ENCODE peak calls at places on chromosomes 7 and 10, in nine cellular contexts. M is GM20000, B is progenitor cell of endocrine pancreas, N is GM10248, R is Calu3, T is HCT116, O is lung, Z is PC-9, V is GM13977. X is an unnamed sample.
A peak's percentile ranks its signal among the peaks of the same experiment; 100 is the strongest.

GRCh38 chr10:107427021-107427420 is 262.5 kb upstream of the SORCS1 start:
- DNase-seq in M (no peak), B (no peak), N (no peak), R (no peak), T (no peak), O (no peak), Z (no peak), V (no peak), X (no peak)

GRCh38 chr7:29424984-29425309 is 138.7 kb upstream of the PRR15 start:
- DNase-seq in M (no peak), B (no peak), N (no peak), R (no peak), T (no peak), O (no peak), Z (no peak), V (no peak), X (no peak)

GRCh38 chr10:122232781-122233180 is 38.3 kb upstream of the BTBD16 start:
- DNase-seq in M (no peak), B (no peak), N (no peak), R (no peak), T (no peak), O (no peak), Z (no peak), V (no peak), X (no peak)

GRCh38 chr10:93762979-93763391 is 5.2 kb downstream of the LGI1 start:
- DNase-seq in M (peak; percentile 20), B (peak; percentile 23), N (peak; percentile 27), R (no peak), T (no peak), O (no peak), Z (no peak), V (peak; percentile 24), X (no peak)

GRCh38 chr10:70380350-70381135 is 1.9 kb downstream of the LRRC20 start:
- DNase-seq in M (no peak), B (no peak), N (no peak), R (no peak), T (no peak), O (no peak), Z (no peak), V (no peak), X (no peak)

GRCh38 chr10:21401196-21401595 is 124.3 kb downstream of the SKIDA1 start:
- DNase-seq in M (no peak), B (no peak), N (no peak), R (no peak), T (no peak), O (no peak), Z (no peak), V (no peak), X (peak; percentile 56)

GRCh38 chr10:123571978-123572377 is 94.2 kb upstream of the GPR26 start:
- DNase-seq in M (no peak), B (no peak), N (no peak), R (no peak), T (no peak), O (no peak), Z (no peak), V (no peak), X (no peak)

GRCh38 chr10:75546004-75546403 is 114.6 kb downstream of the LRMDA start:
- DNase-seq in M (no peak), B (no peak), N (no peak), R (no peak), T (no peak), O (no peak), Z (no peak), V (no peak), X (no peak)

GRCh38 chr10:131830446-131831130 is 70.2 kb upstream of the PPP2R2D start:
- DNase-seq in M (no peak), B (no peak), N (no peak), R (no peak), T (no peak), O (no peak), Z (no peak), V (no peak), X (no peak)

GRCh38 chr10:105195831-105196230 is 554.7 kb downstream of the SORCS3 start:
- DNase-seq in M (no peak), B (no peak), N (no peak), R (no peak), T (no peak), O (no peak), Z (no peak), V (no peak), X (no peak)

GRCh38 chr7:35035511-35035921 is 1.8 kb downstream of the DPY19L1 start:
- DNase-seq in M (peak; percentile 63), B (no peak), N (peak; percentile 26), R (peak; percentile 68), T (peak; percentile 45), O (no peak), Z (peak; percentile 58), V (peak; percentile 69), X (no peak)

DNA sequence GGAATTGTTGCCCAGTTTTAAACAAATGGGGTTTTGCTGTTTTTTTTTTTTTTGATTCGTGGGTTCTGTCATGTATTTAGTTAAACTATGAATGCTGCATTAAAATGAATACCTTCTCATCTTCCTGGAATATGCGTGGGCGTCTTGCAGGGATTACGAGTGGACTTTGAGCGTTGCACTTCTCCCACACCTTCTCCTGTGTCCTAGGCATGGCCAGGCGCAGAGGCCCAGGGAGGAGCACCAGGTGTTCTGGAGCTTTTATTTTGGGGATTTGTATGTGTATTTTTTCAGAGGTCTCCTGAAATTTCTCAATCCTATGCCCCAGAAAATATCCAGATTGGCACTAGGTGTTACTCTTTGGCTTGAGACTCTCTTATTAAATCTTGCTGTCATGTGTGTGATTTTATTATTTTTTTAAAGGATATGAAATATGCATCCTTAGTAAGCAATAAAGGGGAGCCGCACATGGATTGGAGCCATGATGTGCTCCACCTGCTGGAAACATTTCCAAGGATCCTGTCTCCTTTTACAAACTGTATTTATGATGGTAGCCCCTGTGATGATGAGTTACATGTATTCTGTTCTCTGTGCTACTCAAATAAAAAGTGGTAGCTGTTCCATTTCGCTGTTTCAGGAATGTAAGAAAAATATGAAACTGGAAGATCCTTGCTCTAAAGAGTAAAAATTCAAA is 482.2 kb upstream of the KLF6 start:
- DNase-seq in M (no peak), B (no peak), N (no peak), R (peak; percentile 19), T (peak; percentile 21), O (no peak), Z (no peak), V (no peak), X (no peak)
- TF ChIP-seq CTCF in M (no peak), B (no peak), N (no peak), R (no peak), T (peak; percentile 27), O (no peak), Z (peak; percentile 29), V (no peak), X (peak; percentile 21)

GRCh38 chr10:64859911-64860310 is 1338.7 kb downstream of the REEP3 start:
- DNase-seq in M (no peak), B (no peak), N (no peak), R (no peak), T (no peak), O (no peak), Z (no peak), V (no peak), X (no peak)
- TF ChIP-seq CTCF in M (no peak), B (no peak), N (no peak), R (no peak), T (no peak), O (no peak), Z (no peak), V (no peak), X (no peak)

GRCh38 chr7:31651800-31652326 is 35.2 kb upstream of the PPP1R17 start:
- DNase-seq in M (no peak), B (no peak), N (no peak), R (no peak), T (no peak), O (no peak), Z (no peak), V (no peak), X (no peak)

GRCh38 chr7:31646969-31647368 is 40.0 kb upstream of the PPP1R17 start:
- DNase-seq in M (no peak), B (no peak), N (no peak), R (no peak), T (no peak), O (no peak), Z (no peak), V (no peak), X (no peak)

GRCh38 chr7:31642681-31643115 is 44.3 kb upstream of the PPP1R17 start:
- DNase-seq in M (no peak), B (no peak), N (no peak), R (no peak), T (no peak), O (no peak), Z (no peak), V (no peak), X (no peak)

GRCh38 chr7:31651234-31651633 is 35.8 kb upstream of the PPP1R17 start:
- DNase-seq in M (no peak), B (no peak), N (no peak), R (no peak), T (no peak), O (no peak), Z (no peak), V (no peak), X (no peak)

DNA sequence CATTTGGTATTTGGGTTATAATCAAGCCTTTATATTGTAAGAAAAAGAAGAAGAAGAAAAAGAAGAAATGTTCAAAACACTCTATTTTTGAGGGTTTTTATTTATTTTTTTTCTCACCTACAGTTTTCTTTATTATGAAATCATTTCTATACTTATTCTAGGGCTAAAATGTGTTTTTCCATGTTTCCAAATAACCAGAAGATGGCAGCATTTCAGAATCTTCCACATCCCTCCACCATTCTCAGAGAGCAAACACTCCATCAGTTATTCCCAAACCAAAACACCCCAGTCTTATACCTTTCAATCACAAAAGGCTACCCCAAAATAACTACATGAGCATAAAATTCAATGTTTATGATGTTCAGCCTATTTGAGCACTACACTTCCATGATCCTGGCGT is 38.7 kb upstream of the PPP1R17 start:
- DNase-seq in M (no peak), B (no peak), N (no peak), R (no peak), T (no peak), O (no peak), Z (no peak), V (no peak), X (no peak)
- TF ChIP-seq CTCF in M (no peak), B (peak; percentile 52), N (no peak), R (peak; percentile 10), T (no peak), O (no peak), Z (no peak), V (peak; percentile 12), X (peak; percentile 34)

DNA sequence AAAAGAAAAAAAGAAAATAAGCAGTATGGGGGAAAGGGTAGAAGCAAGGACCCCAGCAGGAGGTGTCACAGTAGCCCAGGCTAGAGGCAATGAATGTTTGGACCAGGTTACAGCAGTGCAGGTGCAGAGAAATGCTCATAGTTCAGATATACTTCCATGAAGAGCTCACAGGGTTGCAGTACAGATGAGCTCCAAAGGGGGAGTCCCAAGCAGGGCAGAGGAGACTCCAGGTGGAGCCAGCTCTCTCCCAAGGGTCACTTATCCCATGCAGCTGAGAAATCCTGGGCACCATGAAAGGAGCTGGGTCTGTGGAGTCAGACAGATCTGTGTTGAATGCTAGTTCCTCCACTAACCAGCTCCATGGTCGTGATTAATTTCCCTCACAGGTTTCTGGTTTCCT is 174.9 kb downstream of the C7orf25 start:
- DNase-seq in M (no peak), B (no peak), N (no peak), R (no peak), T (no peak), O (no peak), Z (no peak), V (no peak), X (no peak)
- TF ChIP-seq CTCF in M (no peak), B (peak; percentile 28), N (no peak), R (no peak), T (no peak), O (no peak), Z (peak; percentile 32), V (no peak), X (peak; percentile 20)

X was measured in kidney epithelial cell.